ENCODE peak calls at places on chromosomes 7 and 10, in nine cellular contexts. One of them, this sample, is unnamed.

GRCh38 chr10:119281581-119282071 is 74.3 kb downstream of the GRK5 start:
- DNase-seq in stomach: peak; percentile 72
- DNase-seq in heart left ventricle: peak; percentile 87
- DNase-seq in cardiac fibroblast: peak; percentile 57
- DNase-seq in A549: no peak
- DNase-seq in CD8-positive, alpha-beta T cell: no peak
- DNase-seq in HCT116: no peak
- DNase-seq in pancreas: no peak
- DNase-seq in cardiac muscle cell: no peak
- DNase-seq in this sample: peak; percentile 41

GRCh38 chr10:116780691-116781205 is 38.4 kb upstream of the HSPA12A start:
- DNase-seq in stomach: no peak
- DNase-seq in heart left ventricle: no peak
- DNase-seq in cardiac fibroblast: no peak
- DNase-seq in A549: no peak
- DNase-seq in CD8-positive, alpha-beta T cell: no peak
- DNase-seq in HCT116: no peak
- DNase-seq in pancreas: no peak
- DNase-seq in cardiac muscle cell: no peak
- DNase-seq in this sample: no peak

GRCh38 chr7:41403291-41403690 is 299.6 kb downstream of the INHBA start:
- DNase-seq in stomach: no peak
- DNase-seq in heart left ventricle: no peak
- DNase-seq in cardiac fibroblast: no peak
- DNase-seq in A549: no peak
- DNase-seq in CD8-positive, alpha-beta T cell: no peak
- DNase-seq in HCT116: no peak
- DNase-seq in pancreas: no peak
- DNase-seq in cardiac muscle cell: no peak
- DNase-seq in this sample: no peak

GRCh38 chr7:99766484-99767099 is 17.4 kb downstream of the CYP3A4 start:
- DNase-seq in stomach: no peak
- DNase-seq in heart left ventricle: no peak
- DNase-seq in cardiac fibroblast: no peak
- DNase-seq in A549: no peak
- DNase-seq in CD8-positive, alpha-beta T cell: no peak
- DNase-seq in HCT116: no peak
- DNase-seq in pancreas: no peak
- DNase-seq in cardiac muscle cell: no peak
- DNase-seq in this sample: no peak

GRCh38 chr7:10156972-10157371 is 816.7 kb upstream of the PHF14 start:
- DNase-seq in stomach: no peak
- DNase-seq in heart left ventricle: peak; percentile 10
- DNase-seq in cardiac fibroblast: peak; percentile 43
- DNase-seq in A549: no peak
- DNase-seq in CD8-positive, alpha-beta T cell: no peak
- DNase-seq in HCT116: no peak
- DNase-seq in pancreas: no peak
- DNase-seq in cardiac muscle cell: no peak
- DNase-seq in this sample: no peak

GRCh38 chr10:100969175-100970075 is at the start of gene SEMA4G:
- DNase-seq in stomach: peak; percentile 47
- DNase-seq in heart left ventricle: no peak
- DNase-seq in cardiac fibroblast: peak; percentile 33
- DNase-seq in A549: peak; percentile 44
- DNase-seq in CD8-positive, alpha-beta T cell: peak; percentile 25
- DNase-seq in HCT116: peak; percentile 21
- DNase-seq in pancreas: no peak
- DNase-seq in cardiac muscle cell: peak; percentile 80
- DNase-seq in this sample: no peak

GRCh38 chr10:133122171-133122935 is 34.6 kb downstream of the ADGRA1 start:
- DNase-seq in stomach: no peak
- DNase-seq in heart left ventricle: no peak
- DNase-seq in cardiac fibroblast: no peak
- DNase-seq in A549: no peak
- DNase-seq in CD8-positive, alpha-beta T cell: no peak
- DNase-seq in HCT116: no peak
- DNase-seq in pancreas: no peak
- DNase-seq in cardiac muscle cell: no peak
- DNase-seq in this sample: no peak

GRCh38 chr7:43721193-43721806 is 8.0 kb downstream of the COA1 start:
- DNase-seq in stomach: no peak
- DNase-seq in heart left ventricle: no peak
- DNase-seq in cardiac fibroblast: peak; percentile 72
- DNase-seq in A549: peak; percentile 48
- DNase-seq in CD8-positive, alpha-beta T cell: no peak
- DNase-seq in HCT116: no peak
- DNase-seq in pancreas: no peak
- DNase-seq in cardiac muscle cell: peak; percentile 60
- DNase-seq in this sample: no peak

GRCh38 chr7:112073530-112073929 is 132.7 kb downstream of the DOCK4 start:
- DNase-seq in stomach: no peak
- DNase-seq in heart left ventricle: no peak
- DNase-seq in cardiac fibroblast: no peak
- DNase-seq in A549: no peak
- DNase-seq in CD8-positive, alpha-beta T cell: no peak
- DNase-seq in HCT116: no peak
- DNase-seq in pancreas: no peak
- DNase-seq in cardiac muscle cell: no peak
- DNase-seq in this sample: no peak

GRCh38 chr7:51006483-51007235 is 224.0 kb upstream of the GRB10 start:
- DNase-seq in stomach: no peak
- DNase-seq in heart left ventricle: no peak
- DNase-seq in cardiac fibroblast: no peak
- DNase-seq in A549: no peak
- DNase-seq in CD8-positive, alpha-beta T cell: no peak
- DNase-seq in HCT116: no peak
- DNase-seq in pancreas: no peak
- DNase-seq in cardiac muscle cell: no peak
- DNase-seq in this sample: no peak

GRCh38 chr7:51005074-51005473 is 222.4 kb upstream of the GRB10 start:
- DNase-seq in stomach: no peak
- DNase-seq in heart left ventricle: no peak
- DNase-seq in cardiac fibroblast: no peak
- DNase-seq in A549: no peak
- DNase-seq in CD8-positive, alpha-beta T cell: no peak
- DNase-seq in HCT116: no peak
- DNase-seq in pancreas: no peak
- DNase-seq in cardiac muscle cell: no peak
- DNase-seq in this sample: no peak

GRCh38 chr7:51000956-51001355 is 218.3 kb upstream of the GRB10 start:
- DNase-seq in stomach: no peak
- DNase-seq in heart left ventricle: no peak
- DNase-seq in cardiac fibroblast: no peak
- DNase-seq in A549: peak; percentile 24
- DNase-seq in CD8-positive, alpha-beta T cell: no peak
- DNase-seq in HCT116: no peak
- DNase-seq in pancreas: no peak
- DNase-seq in cardiac muscle cell: no peak
- DNase-seq in this sample: no peak
- TF ChIP-seq CTCF in stomach: no peak
- TF ChIP-seq CTCF in heart left ventricle: peak; percentile 13
- TF ChIP-seq CTCF in cardiac fibroblast: peak; percentile 29
- TF ChIP-seq CTCF in A549: no peak
- TF ChIP-seq CTCF in CD8-positive, alpha-beta T cell: no peak
- TF ChIP-seq CTCF in HCT116: peak; percentile 6
- TF ChIP-seq CTCF in pancreas: no peak
- TF ChIP-seq CTCF in cardiac muscle cell: no peak
- TF ChIP-seq CTCF in this sample: no peak

GRCh38 chr10:37855691-37856090 is 1.7 kb downstream of the ZNF248 start:
- DNase-seq in stomach: no peak
- DNase-seq in heart left ventricle: no peak
- DNase-seq in cardiac fibroblast: no peak
- DNase-seq in A549: no peak
- DNase-seq in CD8-positive, alpha-beta T cell: no peak
- DNase-seq in HCT116: no peak
- DNase-seq in pancreas: no peak
- DNase-seq in cardiac muscle cell: no peak
- DNase-seq in this sample: no peak
- H3K4me3 ChIP-seq in stomach: peak overlapping the region; percentile 17
- H3K4me3 ChIP-seq in heart left ventricle: no peak overlapping the region
- H3K4me3 ChIP-seq in cardiac fibroblast: no peak overlapping the region
- H3K4me3 ChIP-seq in A549: no peak overlapping the region
- H3K4me3 ChIP-seq in CD8-positive, alpha-beta T cell: no peak overlapping the region
- H3K4me3 ChIP-seq in HCT116: no peak overlapping the region
- H3K4me3 ChIP-seq in pancreas: peak overlapping the region; percentile 90
- H3K4me3 ChIP-seq in cardiac muscle cell: peak overlapping the region; percentile 12
- H3K4me3 ChIP-seq in this sample: no peak overlapping the region

GRCh38 chr7:122310119-122311021 is 5.8 kb upstream of the FEZF1 start:
- DNase-seq in stomach: no peak
- DNase-seq in heart left ventricle: no peak
- DNase-seq in cardiac fibroblast: peak; percentile 29
- DNase-seq in A549: no peak
- DNase-seq in CD8-positive, alpha-beta T cell: no peak
- DNase-seq in HCT116: no peak
- DNase-seq in pancreas: no peak
- DNase-seq in cardiac muscle cell: peak; percentile 37
- DNase-seq in this sample: no peak
- TF ChIP-seq CTCF in stomach: no peak
- TF ChIP-seq CTCF in heart left ventricle: no peak
- TF ChIP-seq CTCF in cardiac fibroblast: no peak
- TF ChIP-seq CTCF in A549: no peak
- TF ChIP-seq CTCF in CD8-positive, alpha-beta T cell: no peak
- TF ChIP-seq CTCF in HCT116: no peak
- TF ChIP-seq CTCF in pancreas: no peak
- TF ChIP-seq CTCF in cardiac muscle cell: no peak
- TF ChIP-seq CTCF in this sample: no peak

GRCh38 chr7:27102578-27103442 is at the start of gene HOXA2:
- DNase-seq in stomach: no peak
- DNase-seq in heart left ventricle: no peak
- DNase-seq in cardiac fibroblast: no peak
- DNase-seq in A549: no peak
- DNase-seq in CD8-positive, alpha-beta T cell: no peak
- DNase-seq in HCT116: no peak
- DNase-seq in pancreas: no peak
- DNase-seq in cardiac muscle cell: no peak
- DNase-seq in this sample: no peak

GRCh38 chr7:27103489-27104226 is 1.2 kb upstream of the HOXA2 start:
- DNase-seq in stomach: no peak
- DNase-seq in heart left ventricle: no peak
- DNase-seq in cardiac fibroblast: no peak
- DNase-seq in A549: no peak
- DNase-seq in CD8-positive, alpha-beta T cell: no peak
- DNase-seq in HCT116: no peak
- DNase-seq in pancreas: no peak
- DNase-seq in cardiac muscle cell: no peak
- DNase-seq in this sample: no peak

GRCh38 chr7:27101188-27101905 is 1.1 kb downstream of the HOXA2 start:
- DNase-seq in stomach: no peak
- DNase-seq in heart left ventricle: no peak
- DNase-seq in cardiac fibroblast: no peak
- DNase-seq in A549: no peak
- DNase-seq in CD8-positive, alpha-beta T cell: no peak
- DNase-seq in HCT116: no peak
- DNase-seq in pancreas: no peak
- DNase-seq in cardiac muscle cell: no peak
- DNase-seq in this sample: no peak

GRCh38 chr7:27100601-27101187 is 1.8 kb downstream of the HOXA2 start:
- DNase-seq in stomach: no peak
- DNase-seq in heart left ventricle: no peak
- DNase-seq in cardiac fibroblast: no peak
- DNase-seq in A549: no peak
- DNase-seq in CD8-positive, alpha-beta T cell: no peak
- DNase-seq in HCT116: no peak
- DNase-seq in pancreas: no peak
- DNase-seq in cardiac muscle cell: no peak
- DNase-seq in this sample: no peak

GRCh38 chr7:27101906-27102577 is 441 bp downstream of the HOXA2 start:
- DNase-seq in stomach: no peak
- DNase-seq in heart left ventricle: no peak
- DNase-seq in cardiac fibroblast: no peak
- DNase-seq in A549: no peak
- DNase-seq in CD8-positive, alpha-beta T cell: no peak
- DNase-seq in HCT116: no peak
- DNase-seq in pancreas: no peak
- DNase-seq in cardiac muscle cell: no peak
- DNase-seq in this sample: no peak
- H3K4me3 ChIP-seq in stomach: peak overlapping the region; percentile 81
- H3K4me3 ChIP-seq in heart left ventricle: peak overlapping the region; percentile 32
- H3K4me3 ChIP-seq in cardiac fibroblast: no peak overlapping the region
- H3K4me3 ChIP-seq in A549: no peak overlapping the region
- H3K4me3 ChIP-seq in CD8-positive, alpha-beta T cell: peak overlapping the region; percentile 26
- H3K4me3 ChIP-seq in HCT116: no peak overlapping the region
- H3K4me3 ChIP-seq in pancreas: peak overlapping the region; percentile 5
- H3K4me3 ChIP-seq in cardiac muscle cell: no peak overlapping the region
- H3K4me3 ChIP-seq in this sample: no peak overlapping the region

GRCh38 chr10:16913266-16913665 is 96.0 kb upstream of the RSU1 start:
- DNase-seq in stomach: no peak
- DNase-seq in heart left ventricle: no peak
- DNase-seq in cardiac fibroblast: no peak
- DNase-seq in A549: no peak
- DNase-seq in CD8-positive, alpha-beta T cell: no peak
- DNase-seq in HCT116: no peak
- DNase-seq in pancreas: no peak
- DNase-seq in cardiac muscle cell: no peak
- DNase-seq in this sample: no peak

GRCh38 chr10:16919076-16919972 is 102.1 kb upstream of the RSU1 start:
- DNase-seq in stomach: no peak
- DNase-seq in heart left ventricle: no peak
- DNase-seq in cardiac fibroblast: peak; percentile 9
- DNase-seq in A549: no peak
- DNase-seq in CD8-positive, alpha-beta T cell: no peak
- DNase-seq in HCT116: no peak
- DNase-seq in pancreas: no peak
- DNase-seq in cardiac muscle cell: no peak
- DNase-seq in this sample: no peak

GRCh38 chr10:16915308-16915707 is 98.1 kb upstream of the RSU1 start:
- DNase-seq in stomach: no peak
- DNase-seq in heart left ventricle: no peak
- DNase-seq in cardiac fibroblast: no peak
- DNase-seq in A549: no peak
- DNase-seq in CD8-positive, alpha-beta T cell: no peak
- DNase-seq in HCT116: no peak
- DNase-seq in pancreas: no peak
- DNase-seq in cardiac muscle cell: no peak
- DNase-seq in this sample: no peak

GRCh38 chr10:16910795-16911164 is 93.6 kb upstream of the RSU1 start:
- DNase-seq in stomach: no peak
- DNase-seq in heart left ventricle: no peak
- DNase-seq in cardiac fibroblast: no peak
- DNase-seq in A549: no peak
- DNase-seq in CD8-positive, alpha-beta T cell: no peak
- DNase-seq in HCT116: no peak
- DNase-seq in pancreas: no peak
- DNase-seq in cardiac muscle cell: no peak
- DNase-seq in this sample: no peak

DNA sequence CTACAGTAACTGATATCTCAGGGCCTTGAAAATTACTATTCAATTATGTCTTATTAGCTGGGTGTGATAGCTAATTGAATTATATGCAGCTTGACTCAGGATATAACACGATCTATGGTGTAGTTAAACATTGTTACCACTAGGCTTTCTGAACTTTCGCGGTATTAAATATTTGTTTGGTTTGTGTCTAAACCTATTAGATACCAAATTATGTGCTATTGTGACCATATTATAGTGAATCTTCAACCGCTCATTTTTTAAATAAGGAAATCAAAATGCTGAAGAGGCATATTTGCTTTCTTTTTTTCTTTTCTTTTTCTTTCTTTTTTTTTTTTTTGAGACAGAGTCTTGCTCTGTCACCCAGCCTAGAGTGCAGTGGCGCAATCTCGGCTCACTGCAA is 99.3 kb upstream of the RSU1 start:
- DNase-seq in stomach: no peak
- DNase-seq in heart left ventricle: no peak
- DNase-seq in cardiac fibroblast: no peak
- DNase-seq in A549: no peak
- DNase-seq in CD8-positive, alpha-beta T cell: no peak
- DNase-seq in HCT116: no peak
- DNase-seq in pancreas: no peak
- DNase-seq in cardiac muscle cell: no peak
- DNase-seq in this sample: no peak
- TF ChIP-seq CTCF in stomach: no peak
- TF ChIP-seq CTCF in heart left ventricle: no peak
- TF ChIP-seq CTCF in cardiac fibroblast: no peak
- TF ChIP-seq CTCF in A549: no peak
- TF ChIP-seq CTCF in CD8-positive, alpha-beta T cell: no peak
- TF ChIP-seq CTCF in HCT116: no peak
- TF ChIP-seq CTCF in pancreas: no peak
- TF ChIP-seq CTCF in cardiac muscle cell: no peak
- TF ChIP-seq CTCF in this sample: no peak

This sample was measured in retinal pigment epithelial cell.